ENCODE peak calls at places on chromosomes 2 and 18, in nine cellular contexts. One of them, this sample, is unnamed.

GRCh38 chr18:6729247-6730091 is at the start of gene ARHGAP28:
- DNase-seq in AG04450: peak
- DNase-seq in nephron progenitor cell: peak
- DNase-seq in NCI-H1436 treated with DMSO at 0.1 percent for 48 hours: no peak
- DNase-seq in CD8-positive, alpha-beta memory T cell: no peak
- DNase-seq in HEK293T: peak
- DNase-seq in activated CD4-positive, alpha-beta T cell treated with anti-CD3 and anti-CD28 coated beads, Interleukin-2, amount 50 U/mL, for 24 hours: no peak
- DNase-seq in foreskin melanocyte: peak
- DNase-seq in EH: peak
- DNase-seq in this sample: peak

GRCh38 chr2:2229898-2230817 is 100.9 kb downstream of the MYT1L start:
- DNase-seq in AG04450: no peak
- DNase-seq in nephron progenitor cell: no peak
- DNase-seq in NCI-H1436 treated with DMSO at 0.1 percent for 48 hours: peak
- DNase-seq in CD8-positive, alpha-beta memory T cell: no peak
- DNase-seq in HEK293T: no peak
- DNase-seq in activated CD4-positive, alpha-beta T cell treated with anti-CD3 and anti-CD28 coated beads, Interleukin-2, amount 50 U/mL, for 24 hours: no peak
- DNase-seq in foreskin melanocyte: no peak
- DNase-seq in EH: peak
- DNase-seq in this sample: no peak

GRCh38 chr2:59886758-59887157 is 666.7 kb downstream of the BCL11A start:
- DNase-seq in AG04450: no peak
- DNase-seq in nephron progenitor cell: no peak
- DNase-seq in NCI-H1436 treated with DMSO at 0.1 percent for 48 hours: no peak
- DNase-seq in CD8-positive, alpha-beta memory T cell: no peak
- DNase-seq in HEK293T: no peak
- DNase-seq in activated CD4-positive, alpha-beta T cell treated with anti-CD3 and anti-CD28 coated beads, Interleukin-2, amount 50 U/mL, for 24 hours: no peak
- DNase-seq in foreskin melanocyte: no peak
- DNase-seq in EH: no peak
- DNase-seq in this sample: no peak

GRCh38 chr2:199258291-199258690 is 199.4 kb downstream of the SATB2 start:
- DNase-seq in AG04450: no peak
- DNase-seq in nephron progenitor cell: no peak
- DNase-seq in NCI-H1436 treated with DMSO at 0.1 percent for 48 hours: no peak
- DNase-seq in CD8-positive, alpha-beta memory T cell: no peak
- DNase-seq in HEK293T: no peak
- DNase-seq in activated CD4-positive, alpha-beta T cell treated with anti-CD3 and anti-CD28 coated beads, Interleukin-2, amount 50 U/mL, for 24 hours: no peak
- DNase-seq in foreskin melanocyte: no peak
- DNase-seq in EH: peak
- DNase-seq in this sample: no peak

GRCh38 chr2:9200634-9201015 is 6.0 kb upstream of the ASAP2 start:
- DNase-seq in AG04450: no peak
- DNase-seq in nephron progenitor cell: no peak
- DNase-seq in NCI-H1436 treated with DMSO at 0.1 percent for 48 hours: no peak
- DNase-seq in CD8-positive, alpha-beta memory T cell: no peak
- DNase-seq in HEK293T: no peak
- DNase-seq in activated CD4-positive, alpha-beta T cell treated with anti-CD3 and anti-CD28 coated beads, Interleukin-2, amount 50 U/mL, for 24 hours: no peak
- DNase-seq in foreskin melanocyte: peak
- DNase-seq in EH: no peak
- DNase-seq in this sample: no peak

GRCh38 chr2:218891275-218892135 is 10.9 kb downstream of the WNT10A start:
- DNase-seq in AG04450: no peak
- DNase-seq in nephron progenitor cell: no peak
- DNase-seq in NCI-H1436 treated with DMSO at 0.1 percent for 48 hours: no peak
- DNase-seq in CD8-positive, alpha-beta memory T cell: no peak
- DNase-seq in HEK293T: no peak
- DNase-seq in activated CD4-positive, alpha-beta T cell treated with anti-CD3 and anti-CD28 coated beads, Interleukin-2, amount 50 U/mL, for 24 hours: no peak
- DNase-seq in foreskin melanocyte: no peak
- DNase-seq in EH: no peak
- DNase-seq in this sample: no peak

GRCh38 chr18:45713239-45713638 is 10.7 kb upstream of the SLC14A1 start:
- DNase-seq in AG04450: no peak
- DNase-seq in nephron progenitor cell: no peak
- DNase-seq in NCI-H1436 treated with DMSO at 0.1 percent for 48 hours: no peak
- DNase-seq in CD8-positive, alpha-beta memory T cell: no peak
- DNase-seq in HEK293T: no peak
- DNase-seq in activated CD4-positive, alpha-beta T cell treated with anti-CD3 and anti-CD28 coated beads, Interleukin-2, amount 50 U/mL, for 24 hours: no peak
- DNase-seq in foreskin melanocyte: no peak
- DNase-seq in EH: no peak
- DNase-seq in this sample: no peak

GRCh38 chr2:39304200-39304599 is 60.4 kb upstream of the CDKL4 start:
- DNase-seq in AG04450: no peak
- DNase-seq in nephron progenitor cell: no peak
- DNase-seq in NCI-H1436 treated with DMSO at 0.1 percent for 48 hours: no peak
- DNase-seq in CD8-positive, alpha-beta memory T cell: no peak
- DNase-seq in HEK293T: no peak
- DNase-seq in activated CD4-positive, alpha-beta T cell treated with anti-CD3 and anti-CD28 coated beads, Interleukin-2, amount 50 U/mL, for 24 hours: no peak
- DNase-seq in foreskin melanocyte: no peak
- DNase-seq in EH: peak
- DNase-seq in this sample: no peak

GRCh38 chr2:196076778-196077568 is 8.3 kb upstream of the DNAH7 start:
- DNase-seq in AG04450: no peak
- DNase-seq in nephron progenitor cell: no peak
- DNase-seq in NCI-H1436 treated with DMSO at 0.1 percent for 48 hours: no peak
- DNase-seq in CD8-positive, alpha-beta memory T cell: no peak
- DNase-seq in HEK293T: no peak
- DNase-seq in activated CD4-positive, alpha-beta T cell treated with anti-CD3 and anti-CD28 coated beads, Interleukin-2, amount 50 U/mL, for 24 hours: no peak
- DNase-seq in foreskin melanocyte: no peak
- DNase-seq in EH: no peak
- DNase-seq in this sample: no peak

GRCh38 chr2:20657522-20658235 is 6.8 kb upstream of the HS1BP3 start:
- DNase-seq in AG04450: no peak
- DNase-seq in nephron progenitor cell: no peak
- DNase-seq in NCI-H1436 treated with DMSO at 0.1 percent for 48 hours: no peak
- DNase-seq in CD8-positive, alpha-beta memory T cell: no peak
- DNase-seq in HEK293T: no peak
- DNase-seq in activated CD4-positive, alpha-beta T cell treated with anti-CD3 and anti-CD28 coated beads, Interleukin-2, amount 50 U/mL, for 24 hours: no peak
- DNase-seq in foreskin melanocyte: no peak
- DNase-seq in EH: no peak
- DNase-seq in this sample: no peak

GRCh38 chr2:70190086-70190412 is 770 bp downstream of the C2orf42 start:
- DNase-seq in AG04450: no peak
- DNase-seq in nephron progenitor cell: peak
- DNase-seq in NCI-H1436 treated with DMSO at 0.1 percent for 48 hours: no peak
- DNase-seq in CD8-positive, alpha-beta memory T cell: peak
- DNase-seq in HEK293T: peak
- DNase-seq in activated CD4-positive, alpha-beta T cell treated with anti-CD3 and anti-CD28 coated beads, Interleukin-2, amount 50 U/mL, for 24 hours: no peak
- DNase-seq in foreskin melanocyte: no peak
- DNase-seq in EH: peak
- DNase-seq in this sample: peak

This sample was measured in IMR-90.